ENCODE peak calls at places on chromosome 16, in five cellular contexts. P is stimulated activated CD4-positive, alpha-beta T cell treated with anti-CD3 and anti-CD28 coated beads, Interleukin-1b, Interleukin-23, amount 100 ng/mL, for 24 hours; V is activated naive CD8-positive, alpha-beta T cell treated with anti-CD3 and anti-CD28 coated beads, Interleukin-2, amount 10 ng/mL, durations not matched to agents 7 days and 5 days; I is IMR-90; Z is left cardiac atrium. X is an unnamed sample.

GRCh38 chr16:50530277-50531236 is 17.6 kb upstream of the NKD1 start:
- DNase-seq in P (no peak), V (no peak), I (no peak), Z (no peak), X (no peak)

GRCh38 chr16:76345093-76345735 is 68.0 kb downstream of the CNTNAP4 start:
- DNase-seq in P (no peak), V (no peak), I (no peak), Z (peak; percentile 77), X (peak; percentile 98)

GRCh38 chr16:12420661-12421209 is 383.0 kb downstream of the CPPED1 start:
- DNase-seq in P (no peak), V (no peak), I (no peak), Z (no peak), X (peak; percentile 20)

GRCh38 chr16:84504420-84505248 is at the start of gene MEAK7:
- DNase-seq in P (peak; percentile 96), V (peak; percentile 99), I (peak; percentile 98), Z (peak; percentile 99), X (peak; percentile 99)

GRCh38 chr16:7333326-7333725 is 681 bp downstream of the RBFOX1 start:
- DNase-seq in P (no peak), V (no peak), I (no peak), Z (no peak), X (no peak)

GRCh38 chr16:53905028-53905427 is 201.1 kb downstream of the FTO start:
- DNase-seq in P (no peak), V (no peak), I (no peak), Z (no peak), X (no peak)

GRCh38 chr16:74585846-74586392 is 21.0 kb downstream of the GLG1 start:
- DNase-seq in P (no peak), V (no peak), I (no peak), Z (no peak), X (no peak)

GRCh38 chr16:89136931-89137330 is 34.6 kb upstream of the CDH15 start:
- DNase-seq in P (no peak), V (no peak), I (no peak), Z (peak; percentile 12), X (no peak)

GRCh38 chr16:67391424-67392300 is 1.6 kb downstream of the TPPP3 start:
- DNase-seq in P (no peak), V (no peak), I (no peak), Z (peak; percentile 31), X (no peak)

GRCh38 chr16:4884209-4884608 is 36.9 kb downstream of the UBN1 start:
- DNase-seq in P (no peak), V (no peak), I (no peak), Z (no peak), X (no peak)

GRCh38 chr16:969508-970378 is 1.0 kb downstream of the LMF1 start:
- DNase-seq in P (no peak), V (no peak), I (peak; percentile 13), Z (peak; percentile 54), X (peak; percentile 47)

GRCh38 chr16:85888405-85889331 is 10.3 kb upstream of the IRF8 start:
- DNase-seq in P (no peak), V (no peak), I (peak; percentile 65), Z (no peak), X (no peak)

GRCh38 chr16:87806608-87807546 is 41.1 kb upstream of the KLHDC4 start:
- DNase-seq in P (peak; percentile 41), V (peak; percentile 72), I (peak; percentile 92), Z (peak; percentile 64), X (peak; percentile 88)

GRCh38 chr16:14427371-14427948 is 202.6 kb downstream of the PARN start:
- DNase-seq in P (no peak), V (no peak), I (peak; percentile 31), Z (no peak), X (no peak)

GRCh38 chr16:56609463-56609921 is 1.1 kb downstream of the MT2A start:
- DNase-seq in P (peak; percentile 70), V (peak; percentile 49), I (peak; percentile 92), Z (peak; percentile 77), X (no peak)

GRCh38 chr16:56073508-56073907 is 117.8 kb upstream of the GNAO1 start:
- DNase-seq in P (no peak), V (no peak), I (no peak), Z (no peak), X (no peak)

GRCh38 chr16:3950343-3951193 is 70.1 kb upstream of the CREBBP start:
- DNase-seq in P (no peak), V (no peak), I (peak; percentile 99), Z (peak; percentile 91), X (no peak)

GRCh38 chr16:28014851-28015250 is 48.7 kb downstream of the GSG1L start:
- DNase-seq in P (no peak), V (no peak), I (no peak), Z (no peak), X (no peak)

GRCh38 chr16:23858496-23859062 is 22.8 kb downstream of the PRKCB start:
- DNase-seq in P (no peak), V (no peak), I (no peak), Z (no peak), X (no peak)

GRCh38 chr16:50067290-50067853 is 1.6 kb downstream of the HEATR3 start:
- DNase-seq in P (no peak), V (no peak), I (peak; percentile 74), Z (no peak), X (peak; percentile 51)

GRCh38 chr16:68069511-68070248 is 15.5 kb upstream of the NFATC3 start:
- DNase-seq in P (no peak), V (peak; percentile 68), I (no peak), Z (no peak), X (no peak)

X was measured in cardiac muscle cell.